ENCODE peak calls at places on chromosomes 4 and X, in four cellular contexts. P is B cell, F is coronary artery, Y is endothelial cell. E is an unnamed sample.

GRCh38 chrX:40299502-40300118 is 201.9 kb upstream of the BCOR start:
- DNase-seq in P (no peak), F (no peak), Y (no peak), E (no peak)

GRCh38 chr4:136314686-136315085 is 1217.6 kb downstream of the PCDH18 start:
- DNase-seq in P (no peak), F (no peak), Y (no peak), E (no peak)

GRCh38 chr4:173211838-173212237 is 43.2 kb downstream of the GALNT7 start:
- DNase-seq in P (no peak), F (no peak), Y (no peak), E (no peak)

GRCh38 chr4:167774646-167775045 is 317.7 kb upstream of the ANXA10 start:
- DNase-seq in P (no peak), F (no peak), Y (no peak), E (no peak)

GRCh38 chrX:39137363-39137954 is 336.2 kb downstream of the MID1IP1 start:
- DNase-seq in P (no peak), F (no peak), Y (no peak), E (no peak)

GRCh38 chrX:5646818-5647217 is 581.8 kb downstream of the NLGN4X start:
- DNase-seq in P (peak; percentile 17), F (no peak), Y (no peak), E (no peak)

GRCh38 chrX:23667239-23668177 is at the start of gene PRDX4:
- DNase-seq in P (peak; percentile 86), F (peak; percentile 87), Y (peak; percentile 79), E (no peak)

GRCh38 chr4:141686146-141686775 is 49.9 kb downstream of the IL15 start:
- DNase-seq in P (no peak), F (no peak), Y (no peak), E (no peak)

GRCh38 chr4:103904126-103904525 is 184.3 kb upstream of the TACR3 start:
- DNase-seq in P (no peak), F (no peak), Y (no peak), E (no peak)

GRCh38 chr4:4659871-4660651 is 118.2 kb upstream of the STX18 start:
- DNase-seq in P (no peak), F (no peak), Y (no peak), E (no peak)

GRCh38 chrX:110665636-110666035 is 130.0 kb downstream of the CHRDL1 start:
- DNase-seq in P (no peak), F (no peak), Y (peak; percentile 49), E (no peak)

GRCh38 chrX:108396188-108396885 is 41.9 kb downstream of the COL4A6 start:
- DNase-seq in P (no peak), F (no peak), Y (no peak), E (no peak)

GRCh38 chr4:80806472-80806871 is 224.0 kb upstream of the BMP3 start:
- DNase-seq in P (no peak), F (no peak), Y (no peak), E (no peak)

GRCh38 chr4:77636902-77637301 is 31.3 kb downstream of the CXCL13 start:
- DNase-seq in P (no peak), F (no peak), Y (no peak), E (no peak)

GRCh38 chrX:131841496-131842410 is 181.3 kb upstream of the STK26 start:
- DNase-seq in P (peak; percentile 65), F (no peak), Y (no peak), E (no peak)

GRCh38 chr4:1047106-1047975 is 35.9 kb downstream of the FGFRL1 start:
- DNase-seq in P (no peak), F (peak; percentile 77), Y (peak; percentile 6), E (no peak)

GRCh38 chrX:49838374-49838773 is 9.3 kb downstream of the PAGE4 start:
- DNase-seq in P (peak; percentile 19), F (no peak), Y (peak; percentile 24), E (no peak)

GRCh38 chrX:28586291-28586690 is 955 bp upstream of the IL1RAPL1 start:
- DNase-seq in P (no peak), F (no peak), Y (peak; percentile 11), E (no peak)

GRCh38 chrX:154411981-154412340 is 622 bp downstream of the TAFAZZIN start:
- DNase-seq in P (peak; percentile 69), F (no peak), Y (peak; percentile 38), E (no peak)

GRCh38 chr4:184801781-184802180 is 24.0 kb downstream of the ACSL1 start:
- DNase-seq in P (no peak), F (no peak), Y (no peak), E (no peak)